ENCODE peak calls at places on chromosomes 2 and 18, in five cellular contexts. Y is GM12878, R is HCT116, N is SK-N-SH, M is K562. Z is an unnamed sample. For H3K4me1, the result is how much of the 10 kb centered on the place peaks cover.

GRCh38 chr18:69484699-69485396 is 84.2 kb downstream of the DOK6 start:
- DNase-seq in Y (no peak), R (no peak), N (no peak), M (no peak), Z (no peak)

GRCh38 chr2:173087214-173087581 is 11.6 kb downstream of the MAP3K20 start:
- DNase-seq in Y (no peak), R (no peak), N (no peak), M (no peak), Z (no peak)

GRCh38 chr2:23524261-23524706 is 139.3 kb downstream of the KLHL29 start:
- DNase-seq in Y (no peak), R (peak), N (no peak), M (no peak), Z (no peak)

GRCh38 chr2:2721296-2721835 is 390.3 kb upstream of the MYT1L start:
- DNase-seq in Y (no peak), R (no peak), N (no peak), M (no peak), Z (no peak)

GRCh38 chr2:164066095-164066494 is 330.3 kb upstream of the FIGN start:
- DNase-seq in Y (no peak), R (no peak), N (no peak), M (no peak), Z (no peak)

GRCh38 chr2:195319112-195319460 is 337.9 kb upstream of the SLC39A10 start:
- DNase-seq in Y (no peak), R (no peak), N (no peak), M (no peak), Z (no peak)

GRCh38 chr2:200223385-200223784 is 83.1 kb upstream of the SPATS2L start:
- DNase-seq in Y (no peak), R (no peak), N (no peak), M (no peak), Z (no peak)

GRCh38 chr2:70939001-70939846 is 3.5 kb downstream of the ATP6V1B1 start:
- DNase-seq in Y (no peak), R (no peak), N (no peak), M (peak), Z (no peak)

GRCh38 chr2:189366349-189366748 is 74.9 kb upstream of the WDR75 start:
- DNase-seq in Y (no peak), R (no peak), N (no peak), M (no peak), Z (no peak)

GRCh38 chr2:29070542-29070941 is 3.8 kb downstream of the PCARE start:
- DNase-seq in Y (no peak), R (no peak), N (no peak), M (no peak), Z (no peak)

GRCh38 chr2:96856776-96857673 is 791 bp downstream of the ANKRD39 start:
- DNase-seq in Y (no peak), R (no peak), N (no peak), M (no peak), Z (no peak)

GRCh38 chr2:150125708-150126107 is 361.8 kb downstream of the RND3 start:
- DNase-seq in Y (no peak), R (no peak), N (no peak), M (no peak), Z (no peak)

GRCh38 chr2:191012346-191012745 is 1.6 kb downstream of the STAT1 start:
- DNase-seq in Y (no peak), R (no peak), N (no peak), M (no peak), Z (no peak)

GRCh38 chr2:25825238-25825637 is 53.0 kb downstream of the ASXL2 start:
- DNase-seq in Y (no peak), R (no peak), N (no peak), M (no peak), Z (no peak)

GRCh38 chr2:29269095-29270090 is 154.2 kb downstream of the CLIP4 start:
- DNase-seq in Y (no peak), R (no peak), N (no peak), M (no peak), Z (no peak)

DNA sequence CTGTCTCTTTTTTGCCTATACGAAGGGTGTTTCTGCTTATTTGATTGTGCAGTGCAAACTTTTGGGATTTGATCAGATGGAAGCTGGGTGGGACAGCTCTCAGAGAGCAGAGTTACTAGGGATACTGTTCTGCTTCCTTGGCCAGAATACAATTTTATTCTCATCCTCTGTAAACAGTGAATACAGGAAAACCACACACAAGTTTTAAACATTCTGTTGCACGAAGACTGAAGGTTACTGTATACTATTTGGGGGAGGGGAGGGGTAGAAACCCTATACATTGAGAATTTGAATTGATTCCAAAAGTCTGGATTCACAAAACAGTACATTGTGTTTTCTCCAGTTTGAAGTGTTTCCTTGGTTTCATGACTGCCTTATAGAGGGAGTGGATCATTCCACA is 149.9 kb downstream of the SETBP1 start:
- DNase-seq in Y (no peak), R (no peak), N (no peak), M (no peak), Z (no peak)
- H3K4me1 ChIP-seq in Y (under half), R (under half), N (under half), M (under half), Z (under half)

GRCh38 chr2:219001100-219001576 is 7.9 kb upstream of the CRYBA2 start:
- DNase-seq in Y (no peak), R (no peak), N (no peak), M (no peak), Z (no peak)

GRCh38 chr2:219003979-219004378 is 10.8 kb upstream of the CRYBA2 start:
- DNase-seq in Y (no peak), R (no peak), N (no peak), M (no peak), Z (no peak)

GRCh38 chr2:219003267-219003634 is 10.0 kb upstream of the CRYBA2 start:
- DNase-seq in Y (no peak), R (no peak), N (peak), M (no peak), Z (no peak)

GRCh38 chr2:219001577-219002394 is 8.6 kb upstream of the CRYBA2 start:
- DNase-seq in Y (no peak), R (peak), N (peak), M (peak), Z (no peak)

DNA sequence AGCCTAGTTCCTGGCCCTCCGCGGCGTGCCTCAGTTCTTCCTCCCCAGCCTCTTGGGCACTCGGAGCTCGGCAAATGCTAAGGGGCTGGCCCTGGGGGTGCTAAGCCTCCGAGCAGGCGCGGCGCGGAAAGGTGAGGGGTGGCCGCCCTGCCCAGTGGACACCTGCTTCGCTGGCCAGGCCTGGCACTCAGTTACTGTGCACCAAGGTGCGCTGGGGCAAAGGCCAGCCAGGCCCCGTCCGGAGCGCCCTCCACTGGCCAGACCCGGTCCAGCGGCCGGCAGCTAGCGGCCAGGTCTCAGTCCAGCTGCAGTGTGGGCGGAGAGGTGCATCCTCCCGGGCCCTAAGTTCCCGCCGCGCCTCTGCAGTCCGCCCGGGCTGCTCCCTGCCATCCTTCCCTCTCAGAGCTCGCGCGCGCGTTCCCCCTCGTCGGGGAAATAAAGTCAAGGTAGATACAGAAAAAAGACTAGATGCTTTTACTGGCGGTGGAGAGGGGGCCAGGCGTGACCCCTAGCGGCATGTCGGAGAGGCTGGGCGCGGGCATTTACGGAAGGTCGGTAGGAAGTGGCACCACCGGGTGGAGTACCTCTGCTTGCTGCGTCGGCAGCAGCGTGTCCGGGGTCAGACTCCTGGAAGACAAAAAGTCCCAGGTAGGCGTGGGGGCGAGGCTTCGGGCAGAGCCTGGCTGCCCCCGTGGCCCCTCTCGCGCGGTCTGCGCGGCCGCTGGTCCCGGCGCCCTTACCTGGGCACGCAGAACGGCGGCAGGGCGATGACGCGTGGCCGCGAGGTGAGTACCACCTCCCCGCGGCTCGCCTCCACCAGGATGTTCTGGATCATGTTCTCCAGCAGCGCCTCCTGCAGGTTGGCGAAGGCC is 9.4 kb upstream of the CRYBA2 start:
- DNase-seq in Y (no peak), R (peak), N (peak), M (peak), Z (no peak)
- H3K4me3 ChIP-seq in Y (no peak), R (peak), N (peak), M (no peak), Z (peak)

GRCh38 chr18:27608174-27608573 is 423.1 kb upstream of the CHST9 start:
- DNase-seq in Y (no peak), R (no peak), N (no peak), M (no peak), Z (no peak)

GRCh38 chr18:27606851-27607250 is 421.7 kb upstream of the CHST9 start:
- DNase-seq in Y (no peak), R (no peak), N (no peak), M (no peak), Z (no peak)

GRCh38 chr18:27605107-27605834 is 420.2 kb upstream of the CHST9 start:
- DNase-seq in Y (no peak), R (peak), N (peak), M (peak), Z (no peak)

GRCh38 chr18:27602092-27602491 is 417.0 kb upstream of the CHST9 start:
- DNase-seq in Y (no peak), R (no peak), N (no peak), M (no peak), Z (no peak)

GRCh38 chr18:27604583-27604982 is 419.5 kb upstream of the CHST9 start:
- DNase-seq in Y (no peak), R (no peak), N (no peak), M (no peak), Z (no peak)
- TF ChIP-seq SIN3A in Y (no peak), R (no peak), N (no peak), M (no peak), Z (no peak)

GRCh38 chr18:48158721-48159120 is 228.3 kb upstream of the SMAD2 start:
- DNase-seq in Y (no peak), R (no peak), N (no peak), M (no peak), Z (no peak)
- H3K4me1 ChIP-seq in Y (under half), R (under half), N (half or more), M (under half), Z (under half)

GRCh38 chr2:27016801-27017325 is 15.9 kb upstream of the TMEM214 start:
- DNase-seq in Y (no peak), R (peak), N (peak), M (peak), Z (no peak)
- H3K4me3 ChIP-seq in Y (no peak), R (no peak), N (no peak), M (no peak), Z (no peak)

Z was measured in Panc1.